ENCODE peak calls at places on chromosomes 7 and 10, in six cellular contexts. One of them, this sample, is unnamed.

GRCh38 chr10:131569851-131570715 is 258.6 kb upstream of the TCERG1L start:
- DNase-seq in fibroblast of the conjunctiva: no peak
- DNase-seq in activated CD8-positive, alpha-beta memory T cell treated with anti-CD3 and anti-CD28 coated beads for 24 hours: no peak
- DNase-seq in DMS 273 treated with DMSO at 0.1 percent for 48 hours: no peak
- DNase-seq in lung: no peak
- DNase-seq in HT-29: no peak
- DNase-seq in this sample: no peak

GRCh38 chr10:16891375-16892313 is 74.4 kb upstream of the RSU1 start:
- DNase-seq in fibroblast of the conjunctiva: peak; percentile 53
- DNase-seq in activated CD8-positive, alpha-beta memory T cell treated with anti-CD3 and anti-CD28 coated beads for 24 hours: peak; percentile 80
- DNase-seq in DMS 273 treated with DMSO at 0.1 percent for 48 hours: peak; percentile 25
- DNase-seq in lung: peak; percentile 40
- DNase-seq in HT-29: peak; percentile 84
- DNase-seq in this sample: no peak

GRCh38 chr10:10418397-10418796 is 599.3 kb upstream of the CELF2 start:
- DNase-seq in fibroblast of the conjunctiva: no peak
- DNase-seq in activated CD8-positive, alpha-beta memory T cell treated with anti-CD3 and anti-CD28 coated beads for 24 hours: no peak
- DNase-seq in DMS 273 treated with DMSO at 0.1 percent for 48 hours: no peak
- DNase-seq in lung: no peak
- DNase-seq in HT-29: no peak
- DNase-seq in this sample: no peak

GRCh38 chr10:74593470-74593869 is 232.9 kb upstream of the KAT6B start:
- DNase-seq in fibroblast of the conjunctiva: peak; percentile 78
- DNase-seq in activated CD8-positive, alpha-beta memory T cell treated with anti-CD3 and anti-CD28 coated beads for 24 hours: no peak
- DNase-seq in DMS 273 treated with DMSO at 0.1 percent for 48 hours: no peak
- DNase-seq in lung: no peak
- DNase-seq in HT-29: no peak
- DNase-seq in this sample: no peak

GRCh38 chr7:157805716-157806115 is 468.9 kb downstream of the DNAJB6 start:
- DNase-seq in fibroblast of the conjunctiva: no peak
- DNase-seq in activated CD8-positive, alpha-beta memory T cell treated with anti-CD3 and anti-CD28 coated beads for 24 hours: no peak
- DNase-seq in DMS 273 treated with DMSO at 0.1 percent for 48 hours: no peak
- DNase-seq in lung: no peak
- DNase-seq in HT-29: no peak
- DNase-seq in this sample: no peak

GRCh38 chr7:42345478-42346299 is 108.7 kb upstream of the GLI3 start:
- DNase-seq in fibroblast of the conjunctiva: no peak
- DNase-seq in activated CD8-positive, alpha-beta memory T cell treated with anti-CD3 and anti-CD28 coated beads for 24 hours: no peak
- DNase-seq in DMS 273 treated with DMSO at 0.1 percent for 48 hours: no peak
- DNase-seq in lung: no peak
- DNase-seq in HT-29: no peak
- DNase-seq in this sample: no peak

GRCh38 chr7:84446991-84447480 is 252.4 kb upstream of the SEMA3A start:
- DNase-seq in fibroblast of the conjunctiva: no peak
- DNase-seq in activated CD8-positive, alpha-beta memory T cell treated with anti-CD3 and anti-CD28 coated beads for 24 hours: no peak
- DNase-seq in DMS 273 treated with DMSO at 0.1 percent for 48 hours: no peak
- DNase-seq in lung: no peak
- DNase-seq in HT-29: no peak
- DNase-seq in this sample: no peak

GRCh38 chr7:54864718-54865117 is 105.7 kb upstream of the SEC61G start:
- DNase-seq in fibroblast of the conjunctiva: no peak
- DNase-seq in activated CD8-positive, alpha-beta memory T cell treated with anti-CD3 and anti-CD28 coated beads for 24 hours: no peak
- DNase-seq in DMS 273 treated with DMSO at 0.1 percent for 48 hours: no peak
- DNase-seq in lung: no peak
- DNase-seq in HT-29: peak; percentile 37
- DNase-seq in this sample: no peak

GRCh38 chr7:75993689-75994387 is 557 bp downstream of the TMEM120A start:
- DNase-seq in fibroblast of the conjunctiva: peak; percentile 53
- DNase-seq in activated CD8-positive, alpha-beta memory T cell treated with anti-CD3 and anti-CD28 coated beads for 24 hours: peak; percentile 68
- DNase-seq in DMS 273 treated with DMSO at 0.1 percent for 48 hours: no peak
- DNase-seq in lung: peak; percentile 49
- DNase-seq in HT-29: peak; percentile 58
- DNase-seq in this sample: no peak

GRCh38 chr10:11414314-11415038 is 197.0 kb downstream of the USP6NL start:
- DNase-seq in fibroblast of the conjunctiva: no peak
- DNase-seq in activated CD8-positive, alpha-beta memory T cell treated with anti-CD3 and anti-CD28 coated beads for 24 hours: no peak
- DNase-seq in DMS 273 treated with DMSO at 0.1 percent for 48 hours: no peak
- DNase-seq in lung: no peak
- DNase-seq in HT-29: no peak
- DNase-seq in this sample: no peak

This sample was measured in NCI-H2171 treated with DMSO at 0.1 percent for 48 hours.